ENCODE peak calls at places on chromosomes 12 and 14, in four cellular contexts. C is thoracic aorta, D is germinal center, J is GM10248. F is an unnamed sample.

GRCh38 chr12:47164730-47165439 is 85.1 kb upstream of the AMIGO2 start:
- DNase-seq in D (no peak), C (no peak), J (no peak), F (peak)

GRCh38 chr14:44009642-44010041 is 497.4 kb downstream of the FSCB start:
- DNase-seq in J (no peak), D (no peak), C (no peak), F (no peak)

GRCh38 chr12:46362895-46363581 is 9.5 kb downstream of the SLC38A2 start:
- DNase-seq in C (no peak), J (no peak), D (no peak), F (peak)

GRCh38 chr12:109735051-109735521 is 21.5 kb downstream of the FAM222A start:
- DNase-seq in C (no peak), J (no peak), D (no peak), F (no peak)

GRCh38 chr12:68646484-68646883 is 35.8 kb downstream of the RAP1B start:
- DNase-seq in J (no peak), D (no peak), C (no peak), F (no peak)

GRCh38 chr14:91138511-91139359 is 24.9 kb downstream of the DGLUCY start:
- DNase-seq in C (no peak), D (peak), J (peak), F (no peak)

GRCh38 chr14:35386673-35387125 is 17.9 kb downstream of the NFKBIA start:
- DNase-seq in D (no peak), J (no peak), C (no peak), F (peak)

GRCh38 chr12:27009926-27010325 is 4.3 kb downstream of the TM7SF3 start:
- DNase-seq in J (no peak), C (no peak), D (no peak), F (no peak)